ENCODE peak calls at places on chromosomes 13 and 19, in four cellular contexts. V is fibroblast of lung, M is cardiac muscle cell, K is heart left ventricle. L is an unnamed sample. For H3K4me1, the result is how much of the 10 kb centered on the place peaks cover.

GRCh38 chr13:21014139-21014665 is 47.2 kb downstream of the LATS2 start:
- DNase-seq in M (no peak), K (no peak), V (peak), L (no peak)

GRCh38 chr19:34711890-34712289 is 22.2 kb upstream of the ZNF181 start:
- DNase-seq in K (no peak), V (no peak), M (no peak), L (no peak)

GRCh38 chr19:58552655-58553054 is 2.2 kb downstream of the CHMP2A start:
- DNase-seq in V (no peak), K (no peak), M (no peak), L (no peak)

GRCh38 chr19:40693150-40693788 is 2.8 kb upstream of the NUMBL start:
- DNase-seq in K (peak), M (no peak), V (no peak), L (no peak)

GRCh38 chr19:40799558-40800338 is 757 bp downstream of the EGLN2 start:
- DNase-seq in K (peak), M (peak), V (no peak), L (no peak)

GRCh38 chr13:78341032-78341431 is 262.3 kb downstream of the POU4F1 start:
- DNase-seq in K (no peak), V (no peak), M (no peak), L (no peak)

GRCh38 chr13:39037410-39037879 is 444 bp downstream of the PROSER1 start:
- DNase-seq in M (no peak), V (no peak), K (no peak), L (no peak)

GRCh38 chr19:30159636-30160035 is 212.5 kb upstream of the ZNF536 start:
- DNase-seq in V (no peak), K (no peak), M (no peak), L (no peak)

GRCh38 chr19:17394891-17395415 is 957 bp upstream of the CCDC194 start:
- DNase-seq in K (peak), V (peak), M (peak), L (no peak)

GRCh38 chr19:8659905-8660304 is 29.5 kb downstream of the NFILZ start:
- DNase-seq in M (no peak), V (no peak), K (no peak), L (no peak)

GRCh38 chr13:52599853-52600603 is 42.2 kb upstream of the HNRNPA1L2 start:
- DNase-seq in M (peak), V (peak), K (peak), L (no peak)

GRCh38 chr19:13965377-13965896 is 13.1 kb downstream of the DCAF15 start:
- DNase-seq in M (no peak), V (no peak), K (no peak), L (no peak)

GRCh38 chr19:27777726-27778125 is 1435.2 kb downstream of the UQCRFS1 start:
- DNase-seq in M (no peak), K (no peak), V (no peak), L (no peak)

DNA sequence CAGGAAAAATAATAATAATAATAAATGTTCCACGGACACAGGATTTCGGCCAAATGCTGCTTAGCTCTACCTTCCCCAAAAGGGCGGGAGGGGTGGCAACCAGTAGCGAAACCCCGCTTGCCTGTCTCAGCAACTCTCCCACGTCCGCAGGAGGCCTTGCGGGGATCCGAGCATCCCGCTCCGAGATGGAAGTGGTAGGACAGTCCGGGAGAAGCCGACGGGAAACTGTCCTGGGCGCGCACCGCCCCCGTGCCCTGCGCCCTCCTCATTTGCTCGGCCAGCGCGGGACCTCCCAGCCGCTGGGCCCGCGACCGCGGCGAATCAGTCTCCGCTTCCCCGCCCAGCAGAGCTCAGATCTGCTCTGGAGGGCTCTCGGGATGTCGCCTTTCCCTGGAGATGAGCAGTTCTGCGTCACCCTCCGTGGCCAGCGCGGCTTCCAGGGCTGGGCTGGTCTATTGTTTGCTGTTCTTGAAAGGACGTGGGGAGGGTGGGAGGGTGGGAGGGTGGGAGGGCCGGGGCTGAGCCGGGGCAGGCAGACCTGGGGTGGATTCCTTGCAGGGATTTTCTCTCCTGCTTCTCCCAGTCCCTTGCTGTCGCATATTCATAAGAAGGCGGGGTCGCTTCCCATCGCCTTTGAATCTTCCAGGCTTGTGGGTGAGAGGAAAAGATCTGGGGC is 48.8 kb upstream of the PABPC3 start:
- DNase-seq in M (peak), K (no peak), V (peak), L (no peak)
- H3K4me3 ChIP-seq in M (peak), K (peak), V (peak), L (no peak)

DNA sequence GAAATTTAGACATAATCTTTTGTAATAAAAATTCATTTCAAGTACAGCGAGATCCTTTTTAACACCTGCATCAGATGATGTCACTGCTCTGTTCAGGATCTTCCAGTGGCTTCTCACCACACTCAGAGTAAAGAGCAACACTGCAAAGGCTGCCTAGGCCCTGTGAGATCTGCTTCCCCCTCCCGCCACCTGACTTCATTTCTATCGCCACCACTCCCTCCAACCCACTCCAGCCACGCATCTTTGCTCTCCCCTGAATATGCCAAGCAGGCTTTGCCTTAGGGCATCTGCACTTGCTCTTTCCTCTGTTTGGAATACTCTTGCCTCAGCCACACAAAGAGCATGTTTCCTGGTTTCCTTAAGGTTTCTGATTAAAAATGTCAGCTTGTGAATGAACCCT is 58.3 kb downstream of the MBNL2 start:
- DNase-seq in K (no peak), M (no peak), V (peak), L (no peak)
- H3K27ac ChIP-seq in K (no peak), M (no peak), V (no peak), L (no peak)

GRCh38 chr19:50025794-50026549 is at the start of gene ZNF473:
- DNase-seq in M (peak), K (peak), V (peak), L (no peak)
- H3K4me1 ChIP-seq in M (under half), K (under half), V (under half), L (under half)

DNA sequence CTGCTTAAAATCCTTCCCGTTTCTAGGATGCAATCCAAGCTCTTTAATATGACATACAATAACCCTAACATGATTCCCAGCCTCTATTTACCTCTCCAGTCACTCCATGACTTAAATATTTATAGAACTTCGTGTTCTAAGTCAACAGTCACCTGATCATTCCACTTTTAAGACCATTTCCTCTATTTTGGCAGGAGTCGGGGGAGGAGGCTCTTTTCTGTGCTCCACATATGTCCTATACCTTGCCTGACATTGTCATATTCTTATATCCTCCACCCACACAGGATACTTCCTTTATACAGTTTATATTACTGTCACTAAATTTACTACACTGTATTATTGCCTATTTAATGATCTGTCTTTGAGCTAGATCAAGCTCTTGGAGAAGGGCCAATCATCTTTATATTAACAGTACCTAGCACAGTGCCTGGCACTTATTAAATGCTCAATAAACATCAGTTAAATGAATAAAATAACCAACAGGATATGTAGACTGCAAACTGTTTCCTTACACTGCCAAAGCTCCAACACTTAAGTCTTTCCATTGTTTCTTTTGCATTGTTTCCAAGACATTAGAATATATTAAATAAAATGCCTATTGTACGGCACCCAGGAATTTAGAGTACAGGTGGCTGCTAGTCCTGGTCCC is 2.7 kb downstream of the ARGLU1 start:
- DNase-seq in M (no peak), K (no peak), V (no peak), L (no peak)
- H3K4me3 ChIP-seq in M (no peak), K (peak), V (peak), L (no peak)

DNA sequence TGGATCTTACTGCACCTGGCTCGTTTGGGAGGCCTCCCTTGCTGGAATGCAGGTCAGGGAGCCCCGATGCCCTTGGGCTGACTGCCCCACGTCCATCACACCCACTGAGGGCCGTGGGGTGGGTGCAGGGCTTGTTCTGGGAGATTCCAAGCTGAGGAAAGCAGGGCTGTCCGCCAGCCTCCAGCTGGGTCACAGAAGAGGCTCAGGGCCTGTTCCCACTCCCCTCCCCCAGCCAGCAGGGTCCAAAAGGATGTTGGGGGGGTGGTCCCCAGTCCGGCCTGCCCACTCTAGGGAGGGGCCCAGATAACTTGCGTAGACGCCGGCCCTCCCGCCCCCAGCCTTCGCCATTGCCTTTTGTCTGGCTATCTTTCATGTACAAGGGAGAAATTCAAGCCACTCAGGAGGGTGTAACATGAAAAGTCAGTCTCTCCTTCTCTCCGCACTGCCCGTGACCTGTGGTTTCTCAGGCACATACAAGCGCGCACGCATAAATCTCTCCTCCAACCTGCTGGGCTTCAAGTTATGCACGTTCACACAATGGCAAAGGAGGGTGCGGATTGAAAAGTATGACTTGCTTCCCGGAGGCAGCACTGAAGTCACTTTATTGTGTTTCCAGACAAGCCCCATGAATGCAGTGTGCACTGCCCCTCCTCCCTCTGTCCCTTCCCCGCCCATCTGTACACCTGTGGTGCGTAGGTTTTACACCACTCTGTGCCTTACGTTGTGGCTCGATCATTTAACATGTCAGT is 20.2 kb downstream of the CARM1 start:
- DNase-seq in M (peak), V (no peak), K (no peak), L (no peak)
- H3K27ac ChIP-seq in M (peak), V (no peak), K (no peak), L (no peak)

GRCh38 chr19:10881403-10882107 is 10.2 kb downstream of the CARM1 start:
- DNase-seq in V (no peak), K (no peak), M (no peak), L (no peak)
- H3K4me1 ChIP-seq in V (under half), K (under half), M (under half), L (under half)

DNA sequence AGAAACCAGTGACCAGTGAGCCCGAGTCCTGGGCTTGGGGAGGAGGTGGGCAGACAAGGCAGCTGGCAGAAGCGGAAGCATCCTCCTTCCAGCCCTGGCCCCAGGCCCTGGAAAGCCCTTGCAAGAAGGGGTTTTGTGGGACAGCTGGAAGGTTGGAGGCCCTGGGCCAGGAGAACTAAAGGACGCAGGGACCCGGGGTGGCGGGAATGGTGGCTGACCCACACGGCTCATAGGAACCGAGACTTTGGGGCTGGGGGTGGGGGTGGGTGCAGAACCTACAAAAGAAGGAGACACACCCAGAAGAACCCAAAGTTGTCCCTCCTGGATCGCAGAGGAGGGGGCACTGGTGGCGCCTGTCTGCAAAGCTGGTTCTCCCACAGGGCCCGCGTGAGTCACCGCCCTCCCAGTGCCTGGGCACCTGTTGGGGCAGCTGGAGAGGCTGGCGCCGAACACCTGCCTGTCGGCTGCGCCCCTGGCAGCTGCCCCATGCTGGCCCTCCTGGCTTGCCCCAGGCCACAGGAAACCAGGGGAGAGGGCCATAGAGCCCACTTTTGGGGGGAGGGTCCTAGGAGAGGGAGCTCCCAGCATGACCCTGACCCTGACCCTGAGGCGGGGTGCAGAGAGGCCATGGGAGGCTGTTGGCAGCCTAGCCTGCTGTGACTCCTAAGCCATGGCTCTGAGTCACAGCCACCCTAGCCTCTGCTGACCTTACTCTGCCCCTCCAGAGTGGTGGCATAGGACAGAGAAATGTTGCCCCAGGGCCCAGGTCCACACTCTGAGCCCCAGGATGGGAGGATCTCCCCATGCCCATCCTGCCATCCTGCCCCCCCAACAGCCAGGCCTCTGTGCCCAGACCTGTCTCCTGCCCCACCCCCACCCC is 768 bp downstream of the DMPK start:
- DNase-seq in K (peak), M (no peak), V (no peak), L (no peak)
- H3K4me3 ChIP-seq in K (peak), M (peak), V (peak), L (no peak)

DNA sequence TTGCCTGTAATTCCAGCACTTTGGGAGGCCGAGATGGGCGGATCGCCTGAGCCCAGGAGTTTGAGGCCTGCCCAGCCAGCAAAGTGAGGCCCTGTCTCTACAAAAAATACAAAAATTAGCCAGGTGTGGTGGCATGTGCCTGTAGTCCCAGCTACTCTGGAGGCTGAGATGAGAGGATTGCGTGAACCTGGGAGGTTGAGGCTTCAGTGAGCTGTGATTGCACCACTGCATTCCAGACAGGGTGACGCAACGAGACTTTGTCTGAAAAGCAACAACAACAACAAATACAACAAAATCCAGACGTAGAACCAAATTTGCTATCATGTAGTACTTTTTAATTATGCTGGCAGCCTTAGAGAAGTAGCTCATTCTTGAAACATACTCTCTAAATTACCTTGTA is 277.1 kb downstream of the KLF5 start:
- DNase-seq in M (no peak), V (no peak), K (no peak), L (no peak)
- H3K27ac ChIP-seq in M (no peak), V (no peak), K (no peak), L (no peak)

GRCh38 chr13:109782823-109783411 is 3.5 kb downstream of the IRS2 start:
- DNase-seq in K (no peak), V (no peak), M (no peak), L (no peak)

GRCh38 chr13:109779876-109780516 is 6.4 kb downstream of the IRS2 start:
- DNase-seq in M (no peak), K (no peak), V (peak), L (no peak)

GRCh38 chr13:109780880-109781383 is 5.5 kb downstream of the IRS2 start:
- DNase-seq in M (no peak), K (peak), V (no peak), L (no peak)

GRCh38 chr13:109782066-109782822 is 4.1 kb downstream of the IRS2 start:
- DNase-seq in M (no peak), V (no peak), K (no peak), L (no peak)

DNA sequence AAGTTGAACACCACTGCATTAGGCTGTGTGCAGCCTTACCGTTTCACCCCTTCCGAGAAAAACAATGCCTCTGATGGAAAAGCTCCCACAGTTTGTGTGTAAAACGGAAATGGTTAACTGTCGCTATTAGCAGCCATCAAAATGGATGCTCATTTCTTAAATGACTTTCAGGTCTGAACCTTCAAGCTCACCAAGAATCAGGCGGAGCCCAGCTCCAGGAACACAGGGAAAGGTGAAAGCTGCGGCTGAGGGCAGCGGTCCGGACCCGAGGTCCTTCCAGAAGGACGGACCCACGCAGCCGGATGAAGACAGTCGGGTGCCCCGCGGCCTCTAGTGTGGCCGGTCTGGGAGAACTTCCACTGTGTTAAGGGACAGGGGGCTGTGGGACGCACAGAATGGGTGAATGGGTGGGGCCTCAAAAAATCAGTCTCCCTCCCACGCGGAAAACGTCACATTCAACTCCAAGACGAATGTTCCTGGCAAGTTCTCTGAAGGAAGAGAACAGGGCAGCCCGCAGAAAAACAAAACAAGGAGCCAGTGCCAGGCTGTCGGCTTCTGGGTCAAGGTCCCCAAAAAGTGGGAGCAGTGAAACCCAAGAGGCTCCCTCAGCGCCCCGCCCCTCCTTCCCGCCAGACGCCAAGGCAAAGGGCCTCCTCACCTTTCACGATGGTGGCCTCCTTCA is 4.9 kb downstream of the IRS2 start:
- DNase-seq in V (peak), M (no peak), K (no peak), L (no peak)
- H3K4me1 ChIP-seq in V (under half), M (under half), K (half or more), L (under half)

DNA sequence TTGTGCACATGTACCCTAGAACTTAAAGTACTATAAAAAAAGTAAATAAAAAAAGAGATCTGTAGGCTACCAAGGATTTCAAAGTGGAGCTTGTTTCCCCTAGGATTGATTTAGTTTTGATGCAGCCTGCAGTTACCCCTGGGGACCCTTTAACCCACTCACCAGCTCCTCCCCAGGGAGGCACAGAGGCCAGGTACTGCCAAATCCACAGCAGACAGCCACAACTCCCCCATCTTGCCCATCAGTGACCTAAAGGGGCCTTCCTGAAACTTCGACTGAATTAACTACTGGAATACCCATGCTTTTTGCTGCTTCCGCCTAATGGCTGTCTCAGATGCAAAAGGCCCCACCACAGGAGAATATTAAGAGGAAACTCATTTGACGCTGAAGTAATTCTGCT is 95.1 kb downstream of the FOXO1 start:
- DNase-seq in K (no peak), V (no peak), M (no peak), L (no peak)
- H3K4me3 ChIP-seq in K (no peak), V (no peak), M (no peak), L (no peak)